ENCODE peak calls at places on chromosomes 3 and 15, in five cellular contexts. Z, W, E, Y and Q are unnamed samples.
A peak's percentile ranks its signal among the peaks of the same experiment; 100 is the strongest.

GRCh38 chr3:12679468-12679867 is 15.6 kb upstream of the RAF1 start:
- DNase-seq in W (no peak), E (no peak), Y (peak; percentile 77), Z (peak; percentile 88), Q (no peak)

GRCh38 chr15:82666606-82667005 is 19.4 kb upstream of the CPEB1 start:
- DNase-seq in Y (no peak), W (no peak), Z (no peak), E (no peak), Q (no peak)

GRCh38 chr3:13141183-13141582 is 68.0 kb upstream of the IQSEC1 start:
- DNase-seq in E (no peak), Z (no peak), Y (no peak), W (no peak), Q (no peak)

GRCh38 chr3:53194218-53195065 is 33.4 kb downstream of the PRKCD start:
- DNase-seq in Y (no peak), Z (peak; percentile 30), E (no peak), W (no peak), Q (no peak)

GRCh38 chr15:86115138-86115801 is 35.6 kb downstream of the AGBL1 start:
- DNase-seq in Y (no peak), W (peak; percentile 1), Z (peak; percentile 3), E (no peak), Q (peak; percentile 42)

GRCh38 chr3:172009736-172010254 is 29.6 kb upstream of the FNDC3B start:
- DNase-seq in Y (no peak), W (no peak), E (no peak), Z (no peak), Q (peak; percentile 77)

GRCh38 chr15:94972314-94972713 is 741.0 kb downstream of the MCTP2 start:
- DNase-seq in Z (peak; percentile 7), E (no peak), Y (no peak), W (peak; percentile 9), Q (no peak)

GRCh38 chr3:8518138-8518537 is 16.5 kb downstream of the LMCD1 start:
- DNase-seq in W (no peak), Z (peak; percentile 49), Y (no peak), E (no peak), Q (no peak)

GRCh38 chr3:192494176-192494575 is 233.2 kb downstream of the FGF12 start:
- DNase-seq in Z (no peak), E (no peak), Y (no peak), W (peak; percentile 22), Q (no peak)

GRCh38 chr3:190722181-190722905 is 140.2 kb downstream of the GMNC start:
- DNase-seq in Z (no peak), E (no peak), W (no peak), Y (no peak), Q (no peak)

GRCh38 chr15:90866161-90866715 is 2.1 kb upstream of the FURIN start:
- DNase-seq in Z (no peak), E (no peak), Y (no peak), W (no peak), Q (no peak)

GRCh38 chr3:186724911-186725310 is 7.8 kb downstream of the KNG1 start:
- DNase-seq in Y (no peak), W (no peak), E (no peak), Z (no peak), Q (no peak)

GRCh38 chr3:173396191-173397041 is 1.1 kb upstream of the NLGN1 start:
- DNase-seq in Z (no peak), W (peak; percentile 64), E (no peak), Y (no peak), Q (peak; percentile 38)

GRCh38 chr15:92122259-92122658 is 268.8 kb downstream of the SLCO3A1 start:
- DNase-seq in Y (no peak), W (no peak), Z (no peak), E (no peak), Q (no peak)

GRCh38 chr3:4741404-4742307 is 237.6 kb upstream of the BHLHE40 start:
- DNase-seq in Z (peak; percentile 94), W (peak; percentile 37), Y (peak; percentile 67), E (no peak), Q (peak; percentile 84)

GRCh38 chr15:36361351-36361870 is 218.0 kb upstream of the CDIN1 start:
- DNase-seq in W (no peak), Y (peak; percentile 3), E (no peak), Z (no peak), Q (no peak)

GRCh38 chr15:72312605-72313447 is 7.1 kb downstream of the CELF6 start:
- DNase-seq in W (peak; percentile 60), E (peak; percentile 27), Y (peak; percentile 24), Z (peak; percentile 91), Q (peak; percentile 88)

GRCh38 chr3:157463819-157464218 is 27.2 kb downstream of the PTX3 start:
- DNase-seq in W (no peak), Y (no peak), E (no peak), Z (no peak), Q (no peak)

GRCh38 chr15:38554354-38554753 is 10.3 kb downstream of the RASGRP1 start:
- DNase-seq in Z (no peak), E (no peak), W (no peak), Y (no peak), Q (peak; percentile 4)

GRCh38 chr3:159832024-159832423 is 156.6 kb upstream of the IL12A start:
- DNase-seq in E (no peak), Z (no peak), W (no peak), Y (no peak), Q (no peak)

GRCh38 chr3:16596352-16597032 is 8.7 kb downstream of the DAZL start:
- DNase-seq in Z (no peak), W (no peak), Y (no peak), E (no peak), Q (no peak)

GRCh38 chr3:188421836-188422540 is 268.0 kb downstream of the LPP start:
- DNase-seq in E (no peak), Z (no peak), Y (no peak), W (peak; percentile 76), Q (no peak)

GRCh38 chr3:149934524-149934923 is 36.2 kb downstream of the PFN2 start:
- DNase-seq in Z (peak; percentile 45), E (no peak), Y (no peak), W (no peak), Q (no peak)

GRCh38 chr3:153614131-153614530 is 452.1 kb downstream of the RAP2B start:
- DNase-seq in W (no peak), E (no peak), Z (peak; percentile 8), Y (no peak), Q (no peak)